ENCODE peak calls at places on chromosomes 2 and 18, in five cellular contexts. V, O, M, Z and T are unnamed samples.

GRCh38 chr2:202091476-202091875 is 18.4 kb downstream of the KIAA2012 start:
- DNase-seq in M (no peak), O (peak; percentile 67), Z (no peak), V (no peak), T (no peak)

GRCh38 chr18:60693426-60693825 is 320.9 kb upstream of the MC4R start:
- DNase-seq in O (no peak), V (no peak), M (no peak), Z (no peak), T (no peak)

GRCh38 chr2:16014041-16014787 is 73.9 kb downstream of the MYCN start:
- DNase-seq in M (no peak), O (no peak), Z (no peak), V (no peak), T (no peak)

GRCh38 chr2:88451647-88452150 is 794 bp downstream of the FOXI3 start:
- DNase-seq in M (no peak), Z (no peak), V (peak; percentile 32), O (no peak), T (no peak)

GRCh38 chr2:226622484-226622883 is 177.1 kb downstream of the IRS1 start:
- DNase-seq in M (no peak), Z (no peak), V (no peak), O (no peak), T (no peak)

GRCh38 chr2:234095301-234095700 is 44.8 kb downstream of the SPP2 start:
- DNase-seq in V (no peak), M (no peak), Z (no peak), O (no peak), T (no peak)

GRCh38 chr2:147352294-147352693 is 492.5 kb upstream of the ACVR2A start:
- DNase-seq in O (no peak), V (no peak), M (no peak), Z (no peak), T (no peak)

GRCh38 chr2:124704056-124704644 is 679.1 kb downstream of the CNTNAP5 start:
- DNase-seq in V (no peak), O (no peak), Z (no peak), M (no peak), T (no peak)